ENCODE peak calls at places on chromosome 6, in eight cellular contexts. N is HCT116, X is transverse colon, Z is anterior cingulate cortex, R is AG09319, Y is left cardiac atrium, Q is bronchial epithelial cell, W is hippocampal formation. G is an unnamed sample.

GRCh38 chr6:36650848-36651247 is 27.7 kb upstream of the CDKN1A start:
- DNase-seq in N (no peak), X (peak), Z (no peak), R (no peak), Y (no peak), Q (no peak), W (no peak), G (no peak)

GRCh38 chr6:31558631-31559500 is 11.5 kb downstream of the NFKBIL1 start:
- DNase-seq in N (no peak), X (peak), Z (no peak), R (no peak), Y (no peak), Q (no peak), W (no peak), G (no peak)

GRCh38 chr6:155311076-155311475 is 3.2 kb downstream of the TFB1M start:
- DNase-seq in N (no peak), X (no peak), Z (no peak), R (no peak), Y (no peak), Q (peak), W (no peak), G (no peak)

GRCh38 chr6:56040875-56041274 is 165.5 kb upstream of the BMP5 start:
- DNase-seq in N (no peak), X (no peak), Z (no peak), R (no peak), Y (no peak), Q (no peak), W (no peak), G (no peak)

GRCh38 chr6:151197556-151197955 is 42.2 kb upstream of the AKAP12 start:
- DNase-seq in N (no peak), X (no peak), Z (no peak), R (no peak), Y (no peak), Q (no peak), W (no peak), G (no peak)

GRCh38 chr6:5998741-5999687 is 7.7 kb downstream of the NRN1 start:
- DNase-seq in N (no peak), X (no peak), Z (peak), R (no peak), Y (peak), Q (no peak), W (no peak), G (no peak)

GRCh38 chr6:130482645-130483390 is 117.0 kb downstream of the TMEM200A start:
- DNase-seq in N (no peak), X (no peak), Z (no peak), R (peak), Y (no peak), Q (peak), W (no peak), G (no peak)

GRCh38 chr6:12504325-12504966 is 212.1 kb upstream of the PHACTR1 start:
- DNase-seq in N (peak), X (peak), Z (no peak), R (no peak), Y (no peak), Q (peak), W (no peak), G (no peak)

GRCh38 chr6:3617681-3618299 is 133.7 kb downstream of the PXDC1 start:
- DNase-seq in N (no peak), X (no peak), Z (no peak), R (no peak), Y (no peak), Q (no peak), W (no peak), G (no peak)

GRCh38 chr6:90860822-90861601 is 274.1 kb upstream of the MAP3K7 start:
- DNase-seq in N (no peak), X (no peak), Z (peak), R (no peak), Y (no peak), Q (peak), W (no peak), G (no peak)

G was measured in NCI-H510A.